ENCODE peak calls at places on chromosomes 5 and 9, in nine cellular contexts. One of them, this sample, is unnamed.
A peak's percentile ranks its signal among the peaks of the same experiment; 100 is the strongest.

GRCh38 chr9:111253742-111254437 is 76.1 kb downstream of the OR2K2 start:
- DNase-seq in RWPE1: no peak
- DNase-seq in left colon: no peak
- DNase-seq in NCI-H774: no peak
- DNase-seq in NCI-H1092 treated with DMSO at 0.1 percent for 48 hours: no peak
- DNase-seq in osteocyte: no peak
- DNase-seq in AG10803: no peak
- DNase-seq in NCI-H226: no peak
- DNase-seq in ovary: no peak
- DNase-seq in this sample: no peak

GRCh38 chr9:93254806-93255519 is 71.0 kb downstream of the WNK2 start:
- DNase-seq in RWPE1: no peak
- DNase-seq in left colon: peak; percentile 3
- DNase-seq in NCI-H774: no peak
- DNase-seq in NCI-H1092 treated with DMSO at 0.1 percent for 48 hours: no peak
- DNase-seq in osteocyte: no peak
- DNase-seq in AG10803: no peak
- DNase-seq in NCI-H226: no peak
- DNase-seq in ovary: peak; percentile 2
- DNase-seq in this sample: no peak

GRCh38 chr9:13378171-13378570 is 98.7 kb upstream of the MPDZ start:
- DNase-seq in RWPE1: no peak
- DNase-seq in left colon: no peak
- DNase-seq in NCI-H774: no peak
- DNase-seq in NCI-H1092 treated with DMSO at 0.1 percent for 48 hours: no peak
- DNase-seq in osteocyte: no peak
- DNase-seq in AG10803: peak; percentile 85
- DNase-seq in NCI-H226: peak; percentile 16
- DNase-seq in ovary: no peak
- DNase-seq in this sample: no peak

GRCh38 chr5:137084016-137084415 is 415.1 kb downstream of the SPOCK1 start:
- DNase-seq in RWPE1: no peak
- DNase-seq in left colon: no peak
- DNase-seq in NCI-H774: no peak
- DNase-seq in NCI-H1092 treated with DMSO at 0.1 percent for 48 hours: no peak
- DNase-seq in osteocyte: no peak
- DNase-seq in AG10803: peak; percentile 24
- DNase-seq in NCI-H226: no peak
- DNase-seq in ovary: no peak
- DNase-seq in this sample: no peak

GRCh38 chr5:91301459-91301858 is 81.7 kb downstream of the ARRDC3 start:
- DNase-seq in RWPE1: peak; percentile 25
- DNase-seq in left colon: no peak
- DNase-seq in NCI-H774: no peak
- DNase-seq in NCI-H1092 treated with DMSO at 0.1 percent for 48 hours: no peak
- DNase-seq in osteocyte: no peak
- DNase-seq in AG10803: peak; percentile 91
- DNase-seq in NCI-H226: no peak
- DNase-seq in ovary: no peak
- DNase-seq in this sample: no peak

GRCh38 chr5:81908044-81908443 is 63.8 kb upstream of the ATG10 start:
- DNase-seq in RWPE1: no peak
- DNase-seq in left colon: no peak
- DNase-seq in NCI-H774: no peak
- DNase-seq in NCI-H1092 treated with DMSO at 0.1 percent for 48 hours: no peak
- DNase-seq in osteocyte: no peak
- DNase-seq in AG10803: no peak
- DNase-seq in NCI-H226: no peak
- DNase-seq in ovary: no peak
- DNase-seq in this sample: no peak

GRCh38 chr5:29367176-29367833 is 1826.2 kb upstream of the CDH6 start:
- DNase-seq in RWPE1: no peak
- DNase-seq in left colon: no peak
- DNase-seq in NCI-H774: no peak
- DNase-seq in NCI-H1092 treated with DMSO at 0.1 percent for 48 hours: no peak
- DNase-seq in osteocyte: no peak
- DNase-seq in AG10803: no peak
- DNase-seq in NCI-H226: no peak
- DNase-seq in ovary: no peak
- DNase-seq in this sample: no peak

GRCh38 chr9:125147401-125147951 is 4.1 kb upstream of the SCAI start:
- DNase-seq in RWPE1: no peak
- DNase-seq in left colon: no peak
- DNase-seq in NCI-H774: no peak
- DNase-seq in NCI-H1092 treated with DMSO at 0.1 percent for 48 hours: no peak
- DNase-seq in osteocyte: no peak
- DNase-seq in AG10803: no peak
- DNase-seq in NCI-H226: no peak
- DNase-seq in ovary: no peak
- DNase-seq in this sample: no peak

GRCh38 chr9:36997414-36997813 is 36.7 kb downstream of the PAX5 start:
- DNase-seq in RWPE1: peak; percentile 63
- DNase-seq in left colon: no peak
- DNase-seq in NCI-H774: no peak
- DNase-seq in NCI-H1092 treated with DMSO at 0.1 percent for 48 hours: no peak
- DNase-seq in osteocyte: no peak
- DNase-seq in AG10803: peak; percentile 8
- DNase-seq in NCI-H226: no peak
- DNase-seq in ovary: no peak
- DNase-seq in this sample: no peak

GRCh38 chr5:179153921-179154345 is 93.8 kb downstream of the ZNF354C start:
- DNase-seq in RWPE1: no peak
- DNase-seq in left colon: no peak
- DNase-seq in NCI-H774: no peak
- DNase-seq in NCI-H1092 treated with DMSO at 0.1 percent for 48 hours: no peak
- DNase-seq in osteocyte: no peak
- DNase-seq in AG10803: no peak
- DNase-seq in NCI-H226: no peak
- DNase-seq in ovary: no peak
- DNase-seq in this sample: no peak

GRCh38 chr9:90169490-90169889 is 473.1 kb downstream of the DIRAS2 start:
- DNase-seq in RWPE1: no peak
- DNase-seq in left colon: no peak
- DNase-seq in NCI-H774: peak; percentile 29
- DNase-seq in NCI-H1092 treated with DMSO at 0.1 percent for 48 hours: peak; percentile 45
- DNase-seq in osteocyte: no peak
- DNase-seq in AG10803: no peak
- DNase-seq in NCI-H226: no peak
- DNase-seq in ovary: no peak
- DNase-seq in this sample: no peak

GRCh38 chr5:142143878-142144277 is 35.3 kb downstream of the NDFIP1 start:
- DNase-seq in RWPE1: peak; percentile 67
- DNase-seq in left colon: no peak
- DNase-seq in NCI-H774: no peak
- DNase-seq in NCI-H1092 treated with DMSO at 0.1 percent for 48 hours: peak; percentile 7
- DNase-seq in osteocyte: no peak
- DNase-seq in AG10803: peak; percentile 43
- DNase-seq in NCI-H226: no peak
- DNase-seq in ovary: no peak
- DNase-seq in this sample: no peak

GRCh38 chr5:129112295-129112694 is 17.7 kb downstream of the ISOC1 start:
- DNase-seq in RWPE1: no peak
- DNase-seq in left colon: no peak
- DNase-seq in NCI-H774: no peak
- DNase-seq in NCI-H1092 treated with DMSO at 0.1 percent for 48 hours: no peak
- DNase-seq in osteocyte: no peak
- DNase-seq in AG10803: no peak
- DNase-seq in NCI-H226: no peak
- DNase-seq in ovary: no peak
- DNase-seq in this sample: no peak

GRCh38 chr5:180832638-180833068 is 28.4 kb downstream of the ZFP62 start:
- DNase-seq in RWPE1: no peak
- DNase-seq in left colon: no peak
- DNase-seq in NCI-H774: no peak
- DNase-seq in NCI-H1092 treated with DMSO at 0.1 percent for 48 hours: no peak
- DNase-seq in osteocyte: no peak
- DNase-seq in AG10803: no peak
- DNase-seq in NCI-H226: no peak
- DNase-seq in ovary: no peak
- DNase-seq in this sample: no peak

GRCh38 chr5:88883566-88884434 is 816 bp upstream of the MEF2C start:
- DNase-seq in RWPE1: peak; percentile 53
- DNase-seq in left colon: peak; percentile 61
- DNase-seq in NCI-H774: peak; percentile 54
- DNase-seq in NCI-H1092 treated with DMSO at 0.1 percent for 48 hours: peak; percentile 73
- DNase-seq in osteocyte: no peak
- DNase-seq in AG10803: peak; percentile 78
- DNase-seq in NCI-H226: peak; percentile 41
- DNase-seq in ovary: peak; percentile 74
- DNase-seq in this sample: peak; percentile 65

GRCh38 chr5:145906401-145906800 is 30.0 kb upstream of the SH3RF2 start:
- DNase-seq in RWPE1: no peak
- DNase-seq in left colon: no peak
- DNase-seq in NCI-H774: no peak
- DNase-seq in NCI-H1092 treated with DMSO at 0.1 percent for 48 hours: no peak
- DNase-seq in osteocyte: no peak
- DNase-seq in AG10803: peak; percentile 35
- DNase-seq in NCI-H226: no peak
- DNase-seq in ovary: no peak
- DNase-seq in this sample: no peak

GRCh38 chr5:154162475-154163217 is 27.9 kb upstream of the GALNT10 start:
- DNase-seq in RWPE1: no peak
- DNase-seq in left colon: no peak
- DNase-seq in NCI-H774: no peak
- DNase-seq in NCI-H1092 treated with DMSO at 0.1 percent for 48 hours: no peak
- DNase-seq in osteocyte: no peak
- DNase-seq in AG10803: peak; percentile 40
- DNase-seq in NCI-H226: no peak
- DNase-seq in ovary: no peak
- DNase-seq in this sample: no peak

GRCh38 chr9:107487521-107488399 is 1.8 kb downstream of the KLF4 start:
- DNase-seq in RWPE1: no peak
- DNase-seq in left colon: peak; percentile 75
- DNase-seq in NCI-H774: no peak
- DNase-seq in NCI-H1092 treated with DMSO at 0.1 percent for 48 hours: no peak
- DNase-seq in osteocyte: peak; percentile 88
- DNase-seq in AG10803: peak; percentile 61
- DNase-seq in NCI-H226: no peak
- DNase-seq in ovary: peak; percentile 67
- DNase-seq in this sample: peak; percentile 51

GRCh38 chr9:85471791-85472190 is 270.0 kb downstream of the AGTPBP1 start:
- DNase-seq in RWPE1: no peak
- DNase-seq in left colon: no peak
- DNase-seq in NCI-H774: no peak
- DNase-seq in NCI-H1092 treated with DMSO at 0.1 percent for 48 hours: no peak
- DNase-seq in osteocyte: no peak
- DNase-seq in AG10803: no peak
- DNase-seq in NCI-H226: no peak
- DNase-seq in ovary: no peak
- DNase-seq in this sample: no peak

GRCh38 chr9:122226758-122227575 is 1.8 kb downstream of the LHX6 start:
- DNase-seq in RWPE1: peak; percentile 48
- DNase-seq in left colon: no peak
- DNase-seq in NCI-H774: no peak
- DNase-seq in NCI-H1092 treated with DMSO at 0.1 percent for 48 hours: no peak
- DNase-seq in osteocyte: peak; percentile 78
- DNase-seq in AG10803: no peak
- DNase-seq in NCI-H226: no peak
- DNase-seq in ovary: no peak
- DNase-seq in this sample: no peak

GRCh38 chr9:86585422-86586143 is 231.4 kb upstream of the TUT7 start:
- DNase-seq in RWPE1: no peak
- DNase-seq in left colon: no peak
- DNase-seq in NCI-H774: no peak
- DNase-seq in NCI-H1092 treated with DMSO at 0.1 percent for 48 hours: no peak
- DNase-seq in osteocyte: no peak
- DNase-seq in AG10803: no peak
- DNase-seq in NCI-H226: no peak
- DNase-seq in ovary: no peak
- DNase-seq in this sample: no peak

GRCh38 chr5:4640793-4641192 is 499.3 kb upstream of the ADAMTS16 start:
- DNase-seq in RWPE1: no peak
- DNase-seq in left colon: no peak
- DNase-seq in NCI-H774: peak; percentile 55
- DNase-seq in NCI-H1092 treated with DMSO at 0.1 percent for 48 hours: no peak
- DNase-seq in osteocyte: no peak
- DNase-seq in AG10803: peak; percentile 9
- DNase-seq in NCI-H226: no peak
- DNase-seq in ovary: no peak
- DNase-seq in this sample: no peak

GRCh38 chr5:169980418-169981053 is at the start of gene INSYN2B:
- DNase-seq in RWPE1: peak; percentile 90
- DNase-seq in left colon: peak; percentile 43
- DNase-seq in NCI-H774: peak; percentile 59
- DNase-seq in NCI-H1092 treated with DMSO at 0.1 percent for 48 hours: peak; percentile 87
- DNase-seq in osteocyte: peak; percentile 94
- DNase-seq in AG10803: peak; percentile 84
- DNase-seq in NCI-H226: peak; percentile 71
- DNase-seq in ovary: peak; percentile 68
- DNase-seq in this sample: peak; percentile 47

GRCh38 chr9:105832311-105832710 is 138.0 kb downstream of the TMEM38B start:
- DNase-seq in RWPE1: no peak
- DNase-seq in left colon: no peak
- DNase-seq in NCI-H774: no peak
- DNase-seq in NCI-H1092 treated with DMSO at 0.1 percent for 48 hours: no peak
- DNase-seq in osteocyte: no peak
- DNase-seq in AG10803: no peak
- DNase-seq in NCI-H226: no peak
- DNase-seq in ovary: no peak
- DNase-seq in this sample: no peak

GRCh38 chr9:80649496-80649895 is 1039.9 kb downstream of the TLE1 start:
- DNase-seq in RWPE1: no peak
- DNase-seq in left colon: no peak
- DNase-seq in NCI-H774: no peak
- DNase-seq in NCI-H1092 treated with DMSO at 0.1 percent for 48 hours: no peak
- DNase-seq in osteocyte: no peak
- DNase-seq in AG10803: no peak
- DNase-seq in NCI-H226: no peak
- DNase-seq in ovary: no peak
- DNase-seq in this sample: no peak

GRCh38 chr5:108326982-108327381 is 54.9 kb downstream of the FBXL17 start:
- DNase-seq in RWPE1: no peak
- DNase-seq in left colon: no peak
- DNase-seq in NCI-H774: no peak
- DNase-seq in NCI-H1092 treated with DMSO at 0.1 percent for 48 hours: no peak
- DNase-seq in osteocyte: no peak
- DNase-seq in AG10803: no peak
- DNase-seq in NCI-H226: no peak
- DNase-seq in ovary: no peak
- DNase-seq in this sample: no peak

GRCh38 chr9:94139672-94140417 is 55.6 kb downstream of the PTPDC1 start:
- DNase-seq in RWPE1: peak; percentile 98
- DNase-seq in left colon: peak; percentile 53
- DNase-seq in NCI-H774: no peak
- DNase-seq in NCI-H1092 treated with DMSO at 0.1 percent for 48 hours: no peak
- DNase-seq in osteocyte: peak; percentile 94
- DNase-seq in AG10803: peak; percentile 99
- DNase-seq in NCI-H226: peak; percentile 93
- DNase-seq in ovary: peak; percentile 89
- DNase-seq in this sample: peak; percentile 78

GRCh38 chr5:139422307-139422893 is 16.9 kb downstream of the DNAJC18 start:
- DNase-seq in RWPE1: peak; percentile 84
- DNase-seq in left colon: no peak
- DNase-seq in NCI-H774: peak; percentile 43
- DNase-seq in NCI-H1092 treated with DMSO at 0.1 percent for 48 hours: peak; percentile 62
- DNase-seq in osteocyte: no peak
- DNase-seq in AG10803: peak; percentile 76
- DNase-seq in NCI-H226: peak; percentile 41
- DNase-seq in ovary: no peak
- DNase-seq in this sample: no peak

GRCh38 chr5:144048254-144048856 is 122.1 kb downstream of the YIPF5 start:
- DNase-seq in RWPE1: no peak
- DNase-seq in left colon: no peak
- DNase-seq in NCI-H774: no peak
- DNase-seq in NCI-H1092 treated with DMSO at 0.1 percent for 48 hours: no peak
- DNase-seq in osteocyte: no peak
- DNase-seq in AG10803: peak; percentile 52
- DNase-seq in NCI-H226: no peak
- DNase-seq in ovary: no peak
- DNase-seq in this sample: no peak

GRCh38 chr5:35853652-35854051 is 3.0 kb upstream of the IL7R start:
- DNase-seq in RWPE1: no peak
- DNase-seq in left colon: peak; percentile 17
- DNase-seq in NCI-H774: no peak
- DNase-seq in NCI-H1092 treated with DMSO at 0.1 percent for 48 hours: no peak
- DNase-seq in osteocyte: no peak
- DNase-seq in AG10803: peak; percentile 26
- DNase-seq in NCI-H226: no peak
- DNase-seq in ovary: no peak
- DNase-seq in this sample: no peak

GRCh38 chr5:137231535-137231934 is 267.6 kb downstream of the SPOCK1 start:
- DNase-seq in RWPE1: peak; percentile 42
- DNase-seq in left colon: no peak
- DNase-seq in NCI-H774: no peak
- DNase-seq in NCI-H1092 treated with DMSO at 0.1 percent for 48 hours: no peak
- DNase-seq in osteocyte: no peak
- DNase-seq in AG10803: peak; percentile 26
- DNase-seq in NCI-H226: peak; percentile 8
- DNase-seq in ovary: no peak
- DNase-seq in this sample: no peak